ENCODE peak calls at places on chromosomes 11 and 22, in eight cellular contexts. Q is T follicular helper cell, F is lung microvascular endothelial cell, Y is neuronal stem cell, I is body of pancreas, S is GM12865, G is neural progenitor cell, B is fibroblast of pulmonary artery. P is an unnamed sample.

GRCh38 chr11:94924074-94925031 is 49.0 kb downstream of the CWC15 start:
- DNase-seq in Q (no peak), F (peak; percentile 44), Y (no peak), I (no peak), S (no peak), G (no peak), B (no peak), P (no peak)

GRCh38 chr11:4798427-4799183 is 5.6 kb downstream of the OR52R1 start:
- DNase-seq in Q (no peak), F (no peak), Y (no peak), I (no peak), S (no peak), G (no peak), B (no peak), P (no peak)

GRCh38 chr11:87235366-87235765 is 197.6 kb downstream of the TMEM135 start:
- DNase-seq in Q (no peak), F (no peak), Y (no peak), I (no peak), S (no peak), G (no peak), B (no peak), P (no peak)

GRCh38 chr22:30273196-30273595 is 6.5 kb upstream of the OSM start:
- DNase-seq in Q (no peak), F (no peak), Y (no peak), I (no peak), S (no peak), G (no peak), B (no peak), P (no peak)

GRCh38 chr11:112157274-112157766 is 6.6 kb downstream of the IL18 start:
- DNase-seq in Q (no peak), F (peak; percentile 94), Y (no peak), I (peak; percentile 40), S (no peak), G (no peak), B (peak; percentile 99), P (no peak)

GRCh38 chr22:27295071-27295470 is 506.5 kb downstream of the MN1 start:
- DNase-seq in Q (no peak), F (no peak), Y (no peak), I (no peak), S (no peak), G (no peak), B (no peak), P (no peak)

GRCh38 chr11:28315440-28315839 is 207.3 kb downstream of the METTL15 start:
- DNase-seq in Q (no peak), F (no peak), Y (no peak), I (no peak), S (no peak), G (no peak), B (no peak), P (no peak)

GRCh38 chr11:57336111-57336666 is 497 bp upstream of the SSRP1 start:
- DNase-seq in Q (no peak), F (no peak), Y (no peak), I (no peak), S (no peak), G (no peak), B (no peak), P (no peak)

GRCh38 chr11:61828629-61829407 is 718 bp downstream of the FADS2 start:
- DNase-seq in Q (peak; percentile 25), F (peak; percentile 35), Y (peak; percentile 57), I (peak; percentile 26), S (peak; percentile 74), G (peak; percentile 78), B (peak; percentile 37), P (peak; percentile 31)

GRCh38 chr11:69156673-69157155 is 979 bp downstream of the SMIM38 start:
- DNase-seq in Q (no peak), F (no peak), Y (no peak), I (no peak), S (no peak), G (no peak), B (peak; percentile 42), P (no peak)

GRCh38 chr22:30717331-30717921 is 22.8 kb downstream of the OSBP2 start:
- DNase-seq in Q (no peak), F (peak; percentile 93), Y (no peak), I (no peak), S (no peak), G (no peak), B (peak; percentile 78), P (no peak)

GRCh38 chr11:78039919-78040671 is 17.0 kb upstream of the KCTD14 start:
- DNase-seq in Q (no peak), F (peak; percentile 76), Y (no peak), I (peak; percentile 63), S (peak; percentile 75), G (no peak), B (peak; percentile 90), P (peak; percentile 53)

GRCh38 chr22:30580896-30581295 is 6.4 kb upstream of the GAL3ST1 start:
- DNase-seq in Q (no peak), F (no peak), Y (no peak), I (no peak), S (no peak), G (no peak), B (no peak), P (no peak)

P was measured in HEK293T.